ENCODE peak calls at places on chromosomes 7 and 10, in eight cellular contexts. Y is HCT116, U is HL-60, A is Panc1, J is suprapubic skin, M is breast epithelium, X is spleen, G is endothelial cell of umbilical vein. T is an unnamed sample.

GRCh38 chr7:35760082-35760770 is 40.6 kb upstream of the SEPTIN7 start:
- DNase-seq in Y (no peak), U (no peak), A (no peak), J (no peak), M (no peak), X (no peak), G (no peak), T (no peak)

GRCh38 chr7:139679731-139680594 is 97.8 kb downstream of the HIPK2 start:
- DNase-seq in Y (no peak), U (no peak), A (no peak), J (no peak), M (no peak), X (no peak), G (peak), T (no peak)

GRCh38 chr10:102289356-102289755 is 44.0 kb downstream of the GBF1 start:
- DNase-seq in Y (no peak), U (no peak), A (no peak), J (no peak), M (no peak), X (no peak), G (no peak), T (no peak)

GRCh38 chr10:86958831-86959736 is 685 bp downstream of the SNCG start:
- DNase-seq in Y (peak), U (no peak), A (no peak), J (peak), M (peak), X (peak), G (peak), T (no peak)

GRCh38 chr7:128894101-128894440 is 16.4 kb downstream of the KCP start:
- DNase-seq in Y (no peak), U (no peak), A (no peak), J (no peak), M (no peak), X (peak), G (no peak), T (no peak)

GRCh38 chr10:68403701-68404100 is 3.4 kb downstream of the RUFY2 start:
- DNase-seq in Y (no peak), U (no peak), A (no peak), J (no peak), M (no peak), X (no peak), G (no peak), T (no peak)

GRCh38 chr7:44805950-44806349 is 9.5 kb downstream of the PPIA start:
- DNase-seq in Y (no peak), U (no peak), A (no peak), J (no peak), M (no peak), X (no peak), G (no peak), T (no peak)

GRCh38 chr7:95421847-95422444 is 12.9 kb downstream of the PON2 start:
- DNase-seq in Y (no peak), U (no peak), A (no peak), J (no peak), M (no peak), X (no peak), G (no peak), T (no peak)

GRCh38 chr10:22570733-22571430 is 143.5 kb downstream of the PIP4K2A start:
- DNase-seq in Y (no peak), U (no peak), A (no peak), J (no peak), M (no peak), X (no peak), G (no peak), T (no peak)

GRCh38 chr7:157977717-157978470 is 609.7 kb downstream of the PTPRN2 start:
- DNase-seq in Y (no peak), U (no peak), A (no peak), J (peak), M (no peak), X (peak), G (no peak), T (no peak)

GRCh38 chr7:136869991-136870798 is 1.7 kb downstream of the CHRM2 start:
- DNase-seq in Y (no peak), U (no peak), A (no peak), J (no peak), M (no peak), X (peak), G (peak), T (no peak)

GRCh38 chr7:125423444-125424155 is 494.0 kb upstream of the POT1 start:
- DNase-seq in Y (no peak), U (no peak), A (no peak), J (no peak), M (no peak), X (no peak), G (peak), T (no peak)

GRCh38 chr7:80635533-80635932 is 2.9 kb upstream of the CD36 start:
- DNase-seq in Y (no peak), U (no peak), A (no peak), J (no peak), M (no peak), X (no peak), G (no peak), T (no peak)

GRCh38 chr7:137169282-137169698 is 174.2 kb downstream of the PTN start:
- DNase-seq in Y (no peak), U (no peak), A (peak), J (no peak), M (no peak), X (no peak), G (peak), T (peak)

GRCh38 chr7:37592366-37592765 is 91.2 kb upstream of the GPR141 start:
- DNase-seq in Y (no peak), U (no peak), A (no peak), J (no peak), M (no peak), X (no peak), G (no peak), T (no peak)

GRCh38 chr10:104925232-104925851 is 284.3 kb downstream of the SORCS3 start:
- DNase-seq in Y (peak), U (no peak), A (peak), J (no peak), M (no peak), X (no peak), G (no peak), T (no peak)

GRCh38 chr7:24143547-24143946 is 140.4 kb upstream of the NPY start:
- DNase-seq in Y (no peak), U (no peak), A (no peak), J (no peak), M (no peak), X (no peak), G (no peak), T (no peak)

GRCh38 chr7:27303021-27303420 is 60.4 kb downstream of the EVX1 start:
- DNase-seq in Y (no peak), U (no peak), A (no peak), J (no peak), M (no peak), X (no peak), G (no peak), T (no peak)

GRCh38 chr10:78604721-78605120 is 464.0 kb upstream of the ZMIZ1 start:
- DNase-seq in Y (no peak), U (no peak), A (no peak), J (no peak), M (no peak), X (no peak), G (no peak), T (no peak)

GRCh38 chr7:97026705-97027426 is 2.2 kb upstream of the DLX5 start:
- DNase-seq in Y (no peak), U (no peak), A (no peak), J (no peak), M (no peak), X (no peak), G (no peak), T (no peak)

GRCh38 chr7:101507791-101508252 is 121.3 kb downstream of the MYL10 start:
- DNase-seq in Y (peak), U (peak), A (peak), J (no peak), M (no peak), X (no peak), G (peak), T (peak)

GRCh38 chr10:62640386-62640785 is 164.1 kb upstream of the ADO start:
- DNase-seq in Y (no peak), U (no peak), A (no peak), J (no peak), M (no peak), X (no peak), G (no peak), T (peak)

GRCh38 chr7:126495001-126495400 is 757.7 kb downstream of the GRM8 start:
- DNase-seq in Y (no peak), U (no peak), A (no peak), J (no peak), M (no peak), X (no peak), G (no peak), T (no peak)

GRCh38 chr10:120042705-120043104 is 150.2 kb downstream of the SEC23IP start:
- DNase-seq in Y (no peak), U (peak), A (no peak), J (no peak), M (no peak), X (no peak), G (no peak), T (no peak)

GRCh38 chr10:79287973-79288715 is 59.1 kb upstream of the PPIF start:
- DNase-seq in Y (no peak), U (no peak), A (no peak), J (no peak), M (no peak), X (no peak), G (no peak), T (no peak)

GRCh38 chr7:5217396-5217795 is 27.4 kb downstream of the WIPI2 start:
- DNase-seq in Y (no peak), U (no peak), A (no peak), J (peak), M (peak), X (peak), G (no peak), T (no peak)

GRCh38 chr7:89771003-89771636 is 383.1 kb upstream of the STEAP1 start:
- DNase-seq in Y (no peak), U (no peak), A (no peak), J (no peak), M (no peak), X (no peak), G (peak), T (no peak)

GRCh38 chr7:112362796-112363195 is 87.5 kb upstream of the IFRD1 start:
- DNase-seq in Y (no peak), U (no peak), A (no peak), J (no peak), M (no peak), X (no peak), G (no peak), T (no peak)

GRCh38 chr7:154744226-154744860 is 258.6 kb downstream of the PAXIP1 start:
- DNase-seq in Y (no peak), U (no peak), A (peak), J (no peak), M (no peak), X (no peak), G (no peak), T (no peak)

GRCh38 chr7:24025094-24025493 is 258.9 kb upstream of the NPY start:
- DNase-seq in Y (no peak), U (no peak), A (no peak), J (no peak), M (no peak), X (no peak), G (no peak), T (no peak)

GRCh38 chr7:23012186-23012585 is 1.7 kb downstream of the HYCC1 start:
- DNase-seq in Y (no peak), U (no peak), A (no peak), J (no peak), M (no peak), X (no peak), G (peak), T (no peak)

GRCh38 chr7:5170251-5170650 is 19.8 kb upstream of the WIPI2 start:
- DNase-seq in Y (no peak), U (no peak), A (no peak), J (no peak), M (no peak), X (no peak), G (no peak), T (no peak)

GRCh38 chr7:134856141-134856540 is 76.7 kb downstream of the CALD1 start:
- DNase-seq in Y (no peak), U (no peak), A (no peak), J (no peak), M (no peak), X (no peak), G (peak), T (peak)

GRCh38 chr10:112583236-112583919 is 136.4 kb downstream of the VTI1A start:
- DNase-seq in Y (no peak), U (no peak), A (no peak), J (no peak), M (no peak), X (no peak), G (no peak), T (no peak)

GRCh38 chr10:9734218-9734617 is 1283.5 kb upstream of the CELF2 start:
- DNase-seq in Y (no peak), U (no peak), A (no peak), J (no peak), M (no peak), X (no peak), G (no peak), T (no peak)

DNA sequence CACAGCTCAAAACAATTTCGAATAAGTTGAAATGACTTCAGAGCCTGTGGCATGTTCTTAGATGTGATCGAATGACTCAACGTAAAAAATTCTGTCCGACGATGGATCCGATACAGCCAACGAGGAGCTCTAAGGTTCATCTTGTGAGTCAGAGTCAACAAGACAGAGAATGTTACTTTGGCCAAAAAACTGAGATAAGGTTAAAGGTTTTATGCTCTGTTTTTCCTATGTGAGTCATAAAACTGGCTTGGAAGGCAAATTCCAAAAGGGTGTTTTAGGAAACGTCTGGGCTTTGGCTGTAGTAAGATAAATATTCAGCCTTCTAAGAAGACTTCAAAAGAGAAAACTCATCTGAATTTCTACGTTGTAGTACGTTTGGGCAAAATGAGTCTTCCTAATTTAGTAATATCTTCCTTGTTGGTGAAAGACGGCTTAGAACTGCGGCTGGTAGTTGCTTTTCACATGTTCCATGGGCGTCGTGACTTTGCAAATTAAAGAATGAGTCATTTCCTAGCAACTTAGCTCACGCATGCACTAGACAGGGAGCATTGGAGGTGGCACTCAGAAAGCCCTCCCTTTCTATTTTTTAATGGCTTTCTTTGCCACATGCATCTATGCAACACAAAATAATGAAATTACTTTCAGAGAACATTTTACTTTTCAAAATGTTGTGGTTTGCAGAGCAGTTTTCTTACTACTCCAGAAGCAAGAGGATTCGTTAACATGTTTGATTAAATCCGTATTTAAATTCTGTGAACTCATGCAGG is 28.2 kb downstream of the PFKP start:
- DNase-seq in Y (peak), U (peak), A (peak), J (no peak), M (no peak), X (no peak), G (peak), T (peak)
- TF ChIP-seq POLR2AphosphoS5 in Y (peak), U (no peak), A (peak), J (no peak), M (peak), X (no peak), G (peak), T (no peak)

GRCh38 chr7:17816903-17817302 is 123.4 kb downstream of the SNX13 start:
- DNase-seq in Y (no peak), U (no peak), A (no peak), J (no peak), M (no peak), X (no peak), G (no peak), T (no peak)

DNA sequence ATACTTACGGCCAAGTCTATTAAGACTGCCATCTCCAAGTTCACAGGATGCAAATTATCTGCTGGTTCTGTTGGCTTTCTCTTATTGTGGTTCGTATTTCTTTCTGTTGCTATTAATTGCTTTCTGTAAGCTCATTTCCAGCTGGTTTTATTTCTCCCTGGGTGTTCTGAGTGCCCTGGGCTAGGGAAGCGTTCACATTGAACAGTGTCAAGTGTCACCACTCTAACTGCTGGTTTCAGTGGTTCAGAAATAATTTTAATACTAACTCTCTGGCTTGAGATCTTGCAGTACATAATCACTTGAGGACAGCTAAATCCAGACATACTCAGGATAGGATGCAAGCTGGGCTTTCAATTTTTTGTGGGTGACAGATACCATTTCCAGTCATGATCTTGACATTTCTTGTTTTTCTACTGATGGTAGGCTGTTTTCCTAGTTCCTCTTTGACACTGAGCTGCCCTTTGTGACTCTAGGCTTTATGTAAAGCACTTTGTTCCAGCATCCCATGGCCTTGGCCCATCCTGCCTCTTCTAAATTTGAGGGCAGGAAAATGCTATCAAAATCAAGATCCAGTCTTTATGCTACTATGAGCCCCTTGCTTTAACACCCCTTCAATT is 117.6 kb downstream of the SNX13 start:
- DNase-seq in Y (no peak), U (no peak), A (no peak), J (no peak), M (no peak), X (no peak), G (no peak), T (peak)
- H3K27ac ChIP-seq in Y (no peak), U (no peak), A (no peak), J (no peak), M (no peak), X (no peak), G (no peak), T (no peak)

GRCh38 chr7:156397249-156397648 is 243.3 kb upstream of the RNF32 start:
- DNase-seq in Y (no peak), U (no peak), A (no peak), J (no peak), M (no peak), X (no peak), G (no peak), T (no peak)
- TF ChIP-seq POLR2AphosphoS5 in Y (no peak), U (no peak), A (no peak), J (no peak), M (no peak), X (no peak), G (no peak), T (no peak)

GRCh38 chr7:142808802-142809583 is 38.2 kb downstream of the PRSS2 start:
- DNase-seq in Y (no peak), U (no peak), A (no peak), J (peak), M (no peak), X (peak), G (peak), T (no peak)

GRCh38 chr7:142811154-142811737 is 40.5 kb downstream of the PRSS2 start:
- DNase-seq in Y (peak), U (peak), A (no peak), J (no peak), M (no peak), X (no peak), G (peak), T (peak)

GRCh38 chr7:142808461-142808801 is 37.7 kb downstream of the PRSS2 start:
- DNase-seq in Y (no peak), U (no peak), A (no peak), J (no peak), M (no peak), X (no peak), G (no peak), T (no peak)

GRCh38 chr7:142807855-142808460 is 37.2 kb downstream of the PRSS2 start:
- DNase-seq in Y (no peak), U (no peak), A (peak), J (no peak), M (no peak), X (no peak), G (peak), T (no peak)

GRCh38 chr7:142809671-142810070 is 38.9 kb downstream of the PRSS2 start:
- DNase-seq in Y (no peak), U (no peak), A (no peak), J (no peak), M (no peak), X (no peak), G (no peak), T (no peak)
- H3K27ac ChIP-seq in Y (no peak), U (no peak), A (no peak), J (no peak), M (no peak), X (peak), G (peak), T (no peak)

GRCh38 chr10:110410329-110411046 is 87.2 kb upstream of the DUSP5 start:
- DNase-seq in Y (peak), U (no peak), A (no peak), J (no peak), M (peak), X (no peak), G (peak), T (no peak)
- TF ChIP-seq POLR2AphosphoS5 in Y (peak), U (no peak), A (no peak), J (no peak), M (peak), X (no peak), G (peak), T (no peak)

DNA sequence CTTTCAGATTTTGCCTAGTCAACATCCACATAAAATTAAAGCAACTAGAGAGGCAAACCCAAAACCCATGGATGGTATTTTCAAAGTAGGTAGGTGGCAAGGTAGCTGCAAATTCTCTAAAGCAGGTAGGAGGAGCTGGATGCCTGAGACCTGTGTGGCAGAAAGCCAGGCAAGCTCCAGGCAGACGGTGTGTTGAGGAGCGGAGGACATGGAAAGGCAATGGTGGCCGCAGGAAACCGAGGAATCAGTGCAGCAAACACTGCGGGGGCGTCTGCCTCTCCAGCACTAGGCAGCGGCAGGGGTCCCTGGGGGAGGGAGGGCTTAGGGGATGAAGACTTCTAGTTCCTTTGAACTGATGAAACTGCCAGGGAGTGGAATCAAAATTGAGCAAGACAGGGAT is 101.3 kb downstream of the GALNT11 start:
- DNase-seq in Y (no peak), U (no peak), A (no peak), J (no peak), M (no peak), X (no peak), G (no peak), T (no peak)
- H3K27ac ChIP-seq in Y (no peak), U (no peak), A (no peak), J (no peak), M (no peak), X (no peak), G (no peak), T (no peak)

T was measured in SK-N-MC.